ENCODE peak calls at places on chromosomes 1 and 21, in eight cellular contexts. S, G, O, C, X, R, L and I are unnamed samples.

GRCh38 chr1:167548059-167548932 is 5.3 kb downstream of the CREG1 start:
- DNase-seq in L (no peak), R (no peak), C (peak), O (no peak), X (no peak), S (no peak), G (no peak), I (peak)

GRCh38 chr21:32132911-32133310 is 145.9 kb downstream of the MIS18A start:
- DNase-seq in X (no peak), S (no peak), L (no peak), O (no peak), G (no peak), C (no peak), R (no peak), I (no peak)

GRCh38 chr1:153547560-153548551 is 1.2 kb downstream of the S100A3 start:
- DNase-seq in S (peak), O (no peak), L (no peak), G (no peak), X (no peak), C (no peak), R (no peak), I (peak)

GRCh38 chr1:101301446-101301845 is 64.6 kb downstream of the S1PR1 start:
- DNase-seq in C (no peak), S (no peak), X (no peak), O (no peak), R (no peak), L (no peak), G (no peak), I (no peak)

GRCh38 chr1:200670215-200671118 is 760 bp upstream of the DDX59 start:
- DNase-seq in G (peak), X (no peak), C (peak), L (no peak), S (no peak), O (no peak), R (peak), I (peak)

GRCh38 chr1:205543351-205544305 is 39.2 kb downstream of the CDK18 start:
- DNase-seq in G (peak), L (peak), O (no peak), X (peak), C (peak), S (peak), R (peak), I (peak)

GRCh38 chr1:15788624-15789301 is 18.7 kb downstream of the UQCRHL start:
- DNase-seq in S (no peak), L (no peak), G (no peak), X (no peak), O (no peak), C (peak), R (no peak), I (peak)

GRCh38 chr1:247335871-247336270 is 4.2 kb upstream of the ZNF496 start:
- DNase-seq in G (no peak), X (no peak), L (no peak), S (no peak), R (no peak), C (no peak), O (no peak), I (no peak)

GRCh38 chr1:235098547-235098946 is 30.1 kb downstream of the TOMM20 start:
- DNase-seq in S (no peak), C (no peak), O (no peak), R (no peak), G (no peak), X (no peak), L (no peak), I (no peak)

GRCh38 chr21:29613021-29613420 is 314.3 kb downstream of the BACH1 start:
- DNase-seq in R (no peak), G (no peak), L (no peak), S (no peak), C (peak), O (no peak), X (no peak), I (no peak)

GRCh38 chr1:156430809-156431208 is 61.8 kb downstream of the RHBG start:
- DNase-seq in R (no peak), L (no peak), C (no peak), X (no peak), O (no peak), S (no peak), G (no peak), I (no peak)

GRCh38 chr1:192544983-192545393 is 30.6 kb upstream of the RGS1 start:
- DNase-seq in X (no peak), O (peak), L (no peak), R (no peak), C (peak), S (no peak), G (no peak), I (no peak)

GRCh38 chr1:115041654-115042053 is 12.0 kb downstream of the TSHB start:
- DNase-seq in S (no peak), C (no peak), X (no peak), L (no peak), R (no peak), G (no peak), O (no peak), I (no peak)

GRCh38 chr1:6889875-6890480 is 104.7 kb downstream of the CAMTA1 start:
- DNase-seq in L (peak), X (no peak), O (no peak), G (peak), R (peak), S (no peak), C (peak), I (peak)

GRCh38 chr1:12426030-12426429 is 192.0 kb downstream of the DHRS3 start:
- DNase-seq in S (no peak), O (no peak), L (no peak), X (no peak), G (no peak), R (no peak), C (peak), I (no peak)

GRCh38 chr1:165910764-165911421 is 83.5 kb downstream of the UCK2 start:
- DNase-seq in L (peak), O (no peak), S (peak), G (peak), C (no peak), X (no peak), R (peak), I (no peak)

GRCh38 chr21:28944296-28944695 is 48.4 kb downstream of the LTN1 start:
- DNase-seq in C (peak), O (no peak), X (no peak), R (no peak), S (no peak), L (no peak), G (no peak), I (no peak)

GRCh38 chr1:59143824-59144223 is 153.1 kb upstream of the FGGY start:
- DNase-seq in R (no peak), G (no peak), C (peak), X (no peak), L (no peak), O (no peak), S (no peak), I (no peak)

GRCh38 chr1:43285269-43285986 is at the start of gene C1orf210:
- DNase-seq in O (no peak), R (peak), G (peak), C (no peak), X (peak), L (no peak), S (peak), I (no peak)

GRCh38 chr21:41950941-41951408 is 2.8 kb downstream of the C2CD2 start:
- DNase-seq in L (no peak), C (no peak), X (no peak), R (no peak), S (no peak), G (no peak), O (no peak), I (no peak)

GRCh38 chr21:8989261-8989882 is 1532.0 kb upstream of the TPTE start:
- DNase-seq in X (no peak), O (no peak), G (no peak), C (no peak), L (no peak), R (no peak), S (no peak), I (no peak)

GRCh38 chr1:181513786-181514297 is 30.5 kb downstream of the CACNA1E start:
- DNase-seq in O (no peak), L (no peak), G (no peak), X (no peak), R (no peak), C (no peak), S (no peak), I (no peak)
- TF ChIP-seq CTCF in O (no peak), L (no peak), G (no peak), X (no peak), R (no peak), C (no peak), S (no peak), I (no peak)

GRCh38 chr1:23902611-23903278 is 10.4 kb downstream of the CNR2 start:
- DNase-seq in X (no peak), S (no peak), C (no peak), L (no peak), G (peak), R (no peak), O (no peak), I (no peak)
- H3K4me3 ChIP-seq in X (peak), S (peak), C (peak), L (no peak), G (no peak), R (peak), O (no peak), I (no peak)

DNA sequence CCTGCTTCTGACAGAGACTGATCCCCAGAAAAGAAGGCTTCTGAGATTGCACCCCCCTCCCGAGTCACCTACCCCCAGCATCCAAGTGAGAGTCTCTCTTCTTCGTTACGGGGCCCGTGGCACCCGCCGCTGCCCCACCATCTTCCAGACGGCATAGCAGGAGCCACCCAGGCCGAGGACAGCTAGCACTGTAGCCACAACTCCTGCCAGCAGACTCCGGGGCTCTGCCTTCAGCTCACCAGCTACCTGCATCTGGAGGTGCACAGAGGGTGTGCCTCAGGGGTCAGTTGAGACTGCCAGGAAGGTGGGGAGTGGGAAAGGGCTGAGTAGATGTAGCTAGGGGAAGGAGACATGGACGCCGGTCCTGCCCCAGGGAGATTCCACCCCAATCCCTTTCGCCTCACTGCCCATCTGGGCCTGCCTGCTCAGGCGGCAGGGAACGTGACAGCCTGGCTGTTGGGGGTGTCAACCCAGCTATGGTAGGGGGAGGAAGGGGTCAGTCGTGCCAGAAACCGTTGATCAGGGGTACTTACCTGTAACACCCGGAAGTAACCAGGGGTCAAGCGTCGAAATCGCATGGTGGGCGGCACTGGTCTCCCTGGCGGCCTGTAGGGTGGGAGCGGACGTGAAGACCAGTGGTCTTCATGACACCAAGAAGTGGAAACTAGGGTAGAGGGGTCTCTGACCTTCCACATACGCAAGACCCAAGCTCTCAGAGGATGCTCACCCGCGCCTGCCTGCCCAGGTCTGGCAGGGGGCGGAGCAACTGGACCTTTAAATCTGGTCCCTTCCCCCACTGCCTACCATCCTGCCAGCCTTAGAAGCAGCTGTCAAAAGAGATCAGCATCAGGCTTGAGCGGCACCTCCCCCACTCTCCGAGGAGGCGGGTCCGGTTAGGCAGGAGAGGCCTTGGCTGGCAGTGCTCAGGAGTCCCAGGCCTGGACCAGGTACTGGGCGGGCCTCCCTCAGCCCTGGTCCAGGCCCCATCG is at the start of gene ZNF593OS:
- DNase-seq in G (no peak), X (no peak), L (no peak), C (no peak), S (no peak), O (no peak), R (no peak), I (no peak)
- TF ChIP-seq POLR2A in G (no peak), X (no peak), L (no peak), C (no peak), S (no peak), O (peak), R (no peak), I (no peak)

DNA sequence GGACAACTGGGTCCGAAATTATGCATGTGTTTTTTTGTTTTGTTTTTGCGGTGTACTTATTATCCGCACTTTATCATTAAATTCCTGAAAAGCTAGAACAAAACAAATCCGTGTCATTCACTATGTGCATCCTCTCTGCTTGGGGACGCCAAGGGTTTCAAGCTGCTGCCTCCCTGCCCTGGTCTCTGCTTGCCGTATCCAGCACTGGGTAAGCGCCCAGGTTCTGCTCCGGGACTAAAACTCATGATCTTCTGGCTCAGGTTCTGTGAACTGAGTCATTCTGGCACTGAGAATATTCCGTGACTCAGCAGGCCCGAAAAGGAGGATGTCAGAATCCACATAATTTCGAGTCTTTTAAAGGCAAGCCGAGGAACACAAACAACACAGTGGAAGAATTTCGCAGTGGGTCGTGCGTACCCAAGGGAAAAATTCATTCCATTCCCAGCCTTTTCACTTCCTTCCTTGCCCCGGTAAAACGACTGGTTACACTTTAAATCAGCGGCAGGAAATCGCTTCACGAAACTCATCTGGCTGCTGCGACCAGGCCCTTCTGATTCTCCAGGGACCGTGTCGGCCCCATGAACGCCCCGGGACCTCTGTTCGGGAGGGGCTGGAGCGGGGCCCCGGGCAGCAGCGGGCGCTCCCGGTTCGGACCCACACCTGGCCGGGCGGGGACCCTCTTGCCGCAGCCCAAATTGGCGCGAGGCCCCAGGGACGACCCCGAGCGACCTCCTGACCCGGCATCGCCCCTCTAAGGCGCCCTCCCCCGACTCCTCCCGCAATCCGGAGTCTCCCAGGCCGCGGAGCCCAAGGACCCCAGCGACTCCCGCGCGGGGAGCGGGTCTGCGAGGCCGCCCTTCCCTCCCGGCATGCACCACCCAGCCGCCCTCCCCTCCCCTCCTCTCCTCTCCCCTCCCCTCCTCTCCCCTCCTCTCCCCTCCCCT is 746 bp upstream of the LAMC1 start:
- DNase-seq in O (peak), C (peak), S (peak), R (peak), X (peak), G (peak), L (peak), I (peak)
- TF ChIP-seq CTCF in O (no peak), C (no peak), S (no peak), R (no peak), X (no peak), G (no peak), L (no peak), I (no peak)

GRCh38 chr1:243930822-243931671 is 81.0 kb upstream of the AKT3 start:
- DNase-seq in R (no peak), G (no peak), L (no peak), O (no peak), C (no peak), S (no peak), X (no peak), I (no peak)
- H3K4me3 ChIP-seq in R (no peak), G (no peak), L (no peak), O (no peak), C (no peak), S (no peak), X (no peak), I (no peak)